ENCODE peak calls at places on chromosomes 16 and 17, in four cellular contexts. L is stimulated activated CD4-positive, alpha-beta T cell treated with anti-CD3 and anti-CD28 coated beads, Interleukin-1b, Interleukin-23, amount 100 ng/mL, for 48 hours; J is tibial artery; N is activated T-helper 1 cell treated with anti-CD3 and anti-CD28 coated beads, Interleukin-2, amount 50 U/mL, for 16 hours. R is an unnamed sample.

GRCh38 chr16:70391881-70392481 is 45.3 kb downstream of the DDX19A start:
- DNase-seq in L (no peak), J (no peak), N (no peak), R (peak)

GRCh38 chr17:15364615-15365014 is 23.2 kb upstream of the TEKT3 start:
- DNase-seq in L (no peak), J (peak), N (no peak), R (no peak)

GRCh38 chr16:27230562-27230991 is 27.3 kb downstream of the KDM8 start:
- DNase-seq in L (peak), J (no peak), N (peak), R (no peak)

GRCh38 chr17:64073771-64074703 is 53.6 kb upstream of the ICAM2 start:
- DNase-seq in L (no peak), J (no peak), N (no peak), R (no peak)

GRCh38 chr17:77593081-77593480 is 365.4 kb upstream of the TNRC6C start:
- DNase-seq in L (no peak), J (peak), N (no peak), R (no peak)

GRCh38 chr16:17470871-17471744 is at the start of gene XYLT1:
- DNase-seq in L (peak), J (peak), N (no peak), R (peak)

GRCh38 chr17:8117980-8118768 is at the start of gene ALOXE3:
- DNase-seq in L (peak), J (no peak), N (no peak), R (no peak)

GRCh38 chr17:38550661-38551060 is 55.1 kb downstream of the SRCIN1 start:
- DNase-seq in L (no peak), J (peak), N (no peak), R (peak)

GRCh38 chr17:63258785-63259184 is 187.3 kb downstream of the CYB561 start:
- DNase-seq in L (no peak), J (no peak), N (no peak), R (no peak)

GRCh38 chr16:11507350-11507749 is 79.4 kb downstream of the LITAF start:
- DNase-seq in L (no peak), J (no peak), N (no peak), R (no peak)

GRCh38 chr16:71412270-71413160 is 29.3 kb downstream of the TLE7 start:
- DNase-seq in L (peak), J (no peak), N (peak), R (no peak)

GRCh38 chr16:10067406-10067805 is 114.8 kb downstream of the GRIN2A start:
- DNase-seq in L (no peak), J (no peak), N (no peak), R (peak)

GRCh38 chr17:45101883-45102811 is 30.2 kb downstream of the PLCD3 start:
- DNase-seq in L (no peak), J (no peak), N (no peak), R (no peak)

GRCh38 chr17:59827721-59828477 is 64.8 kb downstream of the TUBD1 start:
- DNase-seq in L (no peak), J (no peak), N (no peak), R (no peak)

GRCh38 chr17:62671553-62671952 is 44.1 kb downstream of the MRC2 start:
- DNase-seq in L (no peak), J (no peak), N (no peak), R (no peak)

GRCh38 chr17:29883497-29883896 is 46.5 kb downstream of the SSH2 start:
- DNase-seq in L (no peak), J (no peak), N (no peak), R (peak)

GRCh38 chr16:88560722-88561484 is 9.3 kb upstream of the ZC3H18 start:
- DNase-seq in L (no peak), J (no peak), N (no peak), R (no peak)

GRCh38 chr16:28834873-28835863 is 11.0 kb downstream of the TUFM start:
- DNase-seq in L (no peak), J (no peak), N (no peak), R (no peak)

GRCh38 chr17:43338886-43339516 is 59.8 kb upstream of the ARL4D start:
- DNase-seq in L (peak), J (peak), N (peak), R (no peak)

GRCh38 chr17:15348030-15348429 is 6.6 kb upstream of the TEKT3 start:
- DNase-seq in L (no peak), J (no peak), N (no peak), R (no peak)

GRCh38 chr16:25395528-25395927 is 137.9 kb upstream of the ZKSCAN2 start:
- DNase-seq in L (no peak), J (no peak), N (no peak), R (no peak)